ENCODE peak calls at places on chromosomes 16 and 17, in five cellular contexts. S, O, Y, C and F are unnamed samples.

GRCh38 chr17:58913971-58914769 is 158.5 kb downstream of the PPM1E start:
- DNase-seq in S (no peak), O (no peak), Y (no peak), C (peak; percentile 6), F (peak; percentile 83)

GRCh38 chr17:47980516-47980915 is 9.6 kb downstream of the CDK5RAP3 start:
- DNase-seq in S (no peak), O (no peak), Y (no peak), C (no peak), F (no peak)

GRCh38 chr16:67942200-67942509 is 1.8 kb downstream of the LCAT start:
- DNase-seq in S (no peak), O (no peak), Y (peak; percentile 27), C (no peak), F (peak; percentile 44)

GRCh38 chr16:59259074-59259963 is 525.2 kb upstream of the GOT2 start:
- DNase-seq in S (no peak), O (no peak), Y (no peak), C (peak; percentile 69), F (no peak)

GRCh38 chr17:82022310-82022980 is at the start of gene CENPX:
- DNase-seq in S (no peak), O (no peak), Y (no peak), C (no peak), F (no peak)

GRCh38 chr17:41917957-41918391 is 777 bp downstream of the ACLY start:
- DNase-seq in S (peak; percentile 89), O (no peak), Y (peak; percentile 69), C (peak; percentile 38), F (peak; percentile 39)

GRCh38 chr17:55783684-55784245 is 32.9 kb downstream of the PCTP start:
- DNase-seq in S (peak; percentile 73), O (no peak), Y (peak; percentile 88), C (no peak), F (peak; percentile 67)

GRCh38 chr17:62801553-62801952 is 6.6 kb downstream of the MARCHF10 start:
- DNase-seq in S (no peak), O (no peak), Y (no peak), C (no peak), F (no peak)

GRCh38 chr17:57866319-57866718 is 16.5 kb upstream of the MRPS23 start:
- DNase-seq in S (no peak), O (no peak), Y (no peak), C (no peak), F (no peak)

GRCh38 chr17:14161419-14161818 is 75.2 kb downstream of the CDRT15 start:
- DNase-seq in S (no peak), O (no peak), Y (no peak), C (no peak), F (no peak)

GRCh38 chr16:70438983-70439862 is at the start of gene ST3GAL2:
- DNase-seq in S (peak; percentile 98), O (peak; percentile 95), Y (peak; percentile 95), C (peak; percentile 92), F (peak; percentile 93)

GRCh38 chr17:66135896-66136295 is 56.0 kb downstream of the CEP112 start:
- DNase-seq in S (no peak), O (no peak), Y (no peak), C (no peak), F (peak; percentile 6)

GRCh38 chr17:37551788-37552187 is 57.4 kb downstream of the SYNRG start:
- DNase-seq in S (no peak), O (no peak), Y (no peak), C (peak; percentile 29), F (peak; percentile 6)

GRCh38 chr17:38449364-38449763 is 21.1 kb downstream of the ARHGAP23 start:
- DNase-seq in S (no peak), O (no peak), Y (no peak), C (peak; percentile 66), F (no peak)

GRCh38 chr16:49485663-49486062 is 112.1 kb downstream of the C16orf78 start:
- DNase-seq in S (no peak), O (no peak), Y (no peak), C (no peak), F (no peak)

GRCh38 chr17:46976626-46977270 is 2.3 kb downstream of the RPRML start:
- DNase-seq in S (no peak), O (no peak), Y (no peak), C (no peak), F (no peak)

GRCh38 chr16:50496990-50497389 is 51.2 kb upstream of the NKD1 start:
- DNase-seq in S (no peak), O (no peak), Y (no peak), C (peak; percentile 10), F (no peak)

GRCh38 chr17:16888413-16889087 is 83.4 kb downstream of the TNFRSF13B start:
- DNase-seq in S (no peak), O (no peak), Y (no peak), C (no peak), F (no peak)

GRCh38 chr17:34827008-34827407 is 134.3 kb downstream of the CCT6B start:
- DNase-seq in S (no peak), O (no peak), Y (no peak), C (no peak), F (no peak)

GRCh38 chr16:31273676-31274075 is 13.9 kb downstream of the ITGAM start:
- DNase-seq in S (no peak), O (no peak), Y (no peak), C (no peak), F (no peak)

GRCh38 chr17:57490890-57491289 is 234.6 kb downstream of the MSI2 start:
- DNase-seq in S (peak; percentile 75), O (no peak), Y (no peak), C (no peak), F (no peak)

GRCh38 chr17:79251824-79252223 is 177.2 kb downstream of the ENGASE start:
- DNase-seq in S (no peak), O (no peak), Y (no peak), C (no peak), F (no peak)

GRCh38 chr16:22307838-22308237 is 10.6 kb downstream of the POLR3E start:
- DNase-seq in S (no peak), O (no peak), Y (no peak), C (no peak), F (no peak)

GRCh38 chr16:69329369-69330285 is 761 bp downstream of the PDF start:
- DNase-seq in S (no peak), O (peak; percentile 40), Y (no peak), C (peak; percentile 26), F (peak; percentile 17)

GRCh38 chr16:55836158-55836611 is 3.3 kb upstream of the CES1 start:
- DNase-seq in S (no peak), O (no peak), Y (no peak), C (no peak), F (no peak)

GRCh38 chr17:83051423-83052240 is 27.8 kb upstream of the METRNL start:
- DNase-seq in S (peak; percentile 100), O (peak; percentile 99), Y (peak; percentile 97), C (peak; percentile 93), F (peak; percentile 97)

GRCh38 chr17:42548070-42548837 is 4.5 kb upstream of the HSD17B1 start:
- DNase-seq in S (peak; percentile 91), O (peak; percentile 88), Y (no peak), C (peak; percentile 54), F (peak; percentile 46)

GRCh38 chr17:44005527-44005864 is 1.1 kb downstream of the NAGS start:
- DNase-seq in S (no peak), O (no peak), Y (no peak), C (no peak), F (no peak)

GRCh38 chr16:88665148-88665547 is 2.3 kb upstream of the MVD start:
- DNase-seq in S (no peak), O (no peak), Y (no peak), C (no peak), F (no peak)

GRCh38 chr16:88662843-88663606 is at the start of gene MVD:
- DNase-seq in S (peak; percentile 96), O (peak; percentile 99), Y (peak; percentile 97), C (peak; percentile 97), F (peak; percentile 98)

GRCh38 chr16:88659160-88659559 is 3.7 kb downstream of the MVD start:
- DNase-seq in S (no peak), O (no peak), Y (no peak), C (no peak), F (no peak)

GRCh38 chr16:88665570-88665969 is 2.7 kb upstream of the MVD start:
- DNase-seq in S (no peak), O (no peak), Y (no peak), C (no peak), F (no peak)

GRCh38 chr16:88662222-88662842 is 559 bp downstream of the MVD start:
- DNase-seq in S (peak; percentile 82), O (peak; percentile 51), Y (peak; percentile 21), C (no peak), F (no peak)
- TF ChIP-seq CTCF in S (no peak), O (no peak), Y (no peak), C (no peak), F (no peak)

GRCh38 chr16:57107324-57107922 is 15.0 kb downstream of the CPNE2 start:
- DNase-seq in S (no peak), O (no peak), Y (no peak), C (no peak), F (no peak)
- H3K4me3 ChIP-seq in S (no peak overlapping the region), O (no peak overlapping the region), Y (no peak overlapping the region), C (no peak overlapping the region), F (no peak overlapping the region)

DNA sequence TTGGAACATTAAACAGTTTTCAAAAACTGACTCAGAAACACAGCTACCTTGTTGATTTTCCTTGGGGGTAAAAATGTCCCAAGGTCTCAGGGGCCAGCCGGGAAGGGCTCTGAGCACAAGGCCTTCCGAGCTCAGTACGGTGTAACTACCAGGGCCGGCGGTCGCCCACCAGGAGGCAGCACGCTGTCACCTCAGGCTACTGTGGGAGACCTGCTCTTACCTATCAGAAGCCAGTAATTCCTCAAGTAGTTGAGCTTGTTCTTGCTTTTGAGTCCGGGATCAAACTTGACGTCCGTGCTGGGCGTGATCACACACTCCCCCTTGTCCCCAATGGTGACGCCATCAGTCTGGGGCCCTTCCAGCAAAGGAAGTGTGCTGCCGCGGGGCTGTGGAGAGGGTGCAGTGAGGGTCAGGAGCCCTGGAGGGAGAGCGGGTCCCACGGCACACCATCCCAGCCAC is 43.4 kb upstream of the ICAM2 start:
- DNase-seq in S (peak; percentile 94), O (peak; percentile 52), Y (peak; percentile 48), C (peak; percentile 24), F (peak; percentile 67)
- TF ChIP-seq CTCF in S (peak; percentile 33), O (peak; percentile 48), Y (peak; percentile 51), C (no peak), F (peak; percentile 51)

GRCh38 chr16:85463672-85464071 is 149.4 kb upstream of the GSE1 start:
- DNase-seq in S (peak; percentile 61), O (no peak), Y (no peak), C (no peak), F (no peak)

GRCh38 chr16:85460983-85461813 is 151.9 kb upstream of the GSE1 start:
- DNase-seq in S (peak; percentile 71), O (no peak), Y (peak; percentile 65), C (peak; percentile 54), F (peak; percentile 53)

GRCh38 chr16:85463228-85463611 is 149.9 kb upstream of the GSE1 start:
- DNase-seq in S (peak; percentile 73), O (no peak), Y (no peak), C (no peak), F (no peak)

GRCh38 chr16:85461814-85462404 is 151.2 kb upstream of the GSE1 start:
- DNase-seq in S (peak; percentile 80), O (no peak), Y (no peak), C (peak; percentile 62), F (peak; percentile 44)

GRCh38 chr16:85462405-85463227 is 150.5 kb upstream of the GSE1 start:
- DNase-seq in S (peak; percentile 80), O (no peak), Y (no peak), C (no peak), F (no peak)
- H3K4me3 ChIP-seq in S (peak overlapping the region; percentile 14), O (no peak overlapping the region), Y (peak overlapping the region; percentile 58), C (no peak overlapping the region), F (peak overlapping the region; percentile 7)